ENCODE peak calls at places on chromosomes 13 and 19, in eight cellular contexts. A is A673; H is thoracic aorta; Z is CD4-positive, alpha-beta T cell; T is tibial nerve; M is dorsolateral prefrontal cortex; R is cardiac muscle cell; B is left ventricle myocardium inferior. O is an unnamed sample.

GRCh38 chr13:35964764-35965163 is 166.4 kb downstream of the DCLK1 start:
- DNase-seq in Z (no peak), A (peak; percentile 22), B (no peak), M (no peak), H (no peak), T (no peak), R (peak; percentile 76), O (no peak)

GRCh38 chr19:50551713-50552187 is 16.5 kb downstream of the LRRC4B start:
- DNase-seq in H (no peak), T (no peak), B (no peak), Z (no peak), M (peak; percentile 75), R (peak; percentile 27), A (peak; percentile 37), O (no peak)

GRCh38 chr19:2790557-2791271 is 5.4 kb downstream of the THOP1 start:
- DNase-seq in R (no peak), B (no peak), T (no peak), H (no peak), M (no peak), A (no peak), Z (no peak), O (no peak)

GRCh38 chr13:61916483-61916882 is 500.8 kb upstream of the PCDH20 start:
- DNase-seq in Z (no peak), R (no peak), A (no peak), T (no peak), H (no peak), B (no peak), M (no peak), O (no peak)

GRCh38 chr19:40411958-40412499 is 1.1 kb downstream of the PRX start:
- DNase-seq in T (no peak), H (no peak), R (no peak), A (no peak), M (no peak), Z (no peak), B (no peak), O (no peak)

GRCh38 chr19:495440-496332 is 600 bp upstream of the MADCAM1 start:
- DNase-seq in M (peak; percentile 82), Z (peak; percentile 52), B (no peak), R (peak; percentile 49), A (peak; percentile 77), H (no peak), T (no peak), O (no peak)

GRCh38 chr19:50482271-50482855 is 5.7 kb upstream of the GARIN5A start:
- DNase-seq in R (no peak), A (no peak), B (no peak), H (no peak), Z (no peak), M (peak; percentile 23), T (no peak), O (no peak)

GRCh38 chr19:4423727-4424126 is 21.3 kb downstream of the CHAF1A start:
- DNase-seq in M (no peak), T (no peak), A (no peak), Z (no peak), B (no peak), H (no peak), R (no peak), O (no peak)

GRCh38 chr13:29740961-29741360 is 109.5 kb downstream of the UBL3 start:
- DNase-seq in R (no peak), A (no peak), T (no peak), M (no peak), B (no peak), Z (no peak), H (no peak), O (no peak)

GRCh38 chr13:111409413-111409812 is 89.0 kb downstream of the TEX29 start:
- DNase-seq in R (no peak), T (no peak), Z (no peak), A (no peak), H (no peak), B (no peak), M (no peak), O (no peak)

GRCh38 chr19:5150902-5151741 is 182.2 kb downstream of the KDM4B start:
- DNase-seq in R (no peak), B (peak; percentile 13), H (peak; percentile 0), T (no peak), A (no peak), M (peak; percentile 14), Z (no peak), O (no peak)

GRCh38 chr13:19362946-19363510 is 181.4 kb upstream of the TUBA3C start:
- DNase-seq in M (no peak), A (no peak), Z (no peak), H (no peak), R (no peak), B (no peak), T (no peak), O (no peak)

GRCh38 chr19:31154021-31154420 is 195.2 kb downstream of the TSHZ3 start:
- DNase-seq in T (no peak), Z (no peak), A (no peak), R (peak; percentile 10), B (no peak), M (no peak), H (no peak), O (no peak)

GRCh38 chr19:55546822-55547614 is 1.7 kb upstream of the SBK3 start:
- DNase-seq in M (peak; percentile 49), T (peak; percentile 48), R (peak; percentile 92), B (peak; percentile 85), Z (no peak), H (peak; percentile 68), A (peak; percentile 28), O (peak; percentile 43)

GRCh38 chr13:59012731-59013130 is 1151.0 kb downstream of the DIAPH3 start:
- DNase-seq in M (no peak), H (no peak), Z (no peak), B (no peak), A (no peak), T (no peak), R (no peak), O (no peak)

GRCh38 chr13:37869756-37870488 is at the start of gene TRPC4:
- DNase-seq in Z (no peak), B (peak; percentile 40), M (peak; percentile 70), A (peak; percentile 96), H (no peak), T (no peak), R (peak; percentile 83), O (no peak)
- TF ChIP-seq CTCF in Z (no peak), B (peak; percentile 62), M (peak; percentile 25), A (peak; percentile 92), H (no peak), T (no peak), R (peak; percentile 63), O (peak; percentile 51)

GRCh38 chr13:99033814-99034213 is 56.0 kb upstream of the DOCK9 start:
- DNase-seq in M (no peak), A (peak; percentile 61), T (no peak), R (peak; percentile 52), H (no peak), B (no peak), Z (no peak), O (no peak)

GRCh38 chr13:99037756-99038155 is 59.9 kb upstream of the DOCK9 start:
- DNase-seq in A (no peak), T (no peak), H (no peak), Z (no peak), M (no peak), B (no peak), R (no peak), O (no peak)

GRCh38 chr13:99034333-99035085 is 56.6 kb upstream of the DOCK9 start:
- DNase-seq in R (no peak), H (no peak), M (no peak), Z (no peak), B (no peak), T (no peak), A (no peak), O (no peak)

GRCh38 chr13:99031725-99032298 is 53.9 kb upstream of the DOCK9 start:
- DNase-seq in Z (no peak), T (no peak), H (no peak), R (no peak), A (no peak), M (no peak), B (no peak), O (no peak)

GRCh38 chr13:99035715-99036114 is 57.9 kb upstream of the DOCK9 start:
- DNase-seq in R (no peak), M (no peak), A (no peak), T (no peak), B (no peak), H (no peak), Z (no peak), O (no peak)
- H3K27me3 ChIP-seq in R (no peaks in the 10 kb centered on the region), M (no peaks in the 10 kb centered on the region), A (no peaks in the 10 kb centered on the region), T (no peaks in the 10 kb centered on the region), B (no peaks in the 10 kb centered on the region), H (no peaks in the 10 kb centered on the region), Z (no peaks in the 10 kb centered on the region), O (no peaks in the 10 kb centered on the region)

DNA sequence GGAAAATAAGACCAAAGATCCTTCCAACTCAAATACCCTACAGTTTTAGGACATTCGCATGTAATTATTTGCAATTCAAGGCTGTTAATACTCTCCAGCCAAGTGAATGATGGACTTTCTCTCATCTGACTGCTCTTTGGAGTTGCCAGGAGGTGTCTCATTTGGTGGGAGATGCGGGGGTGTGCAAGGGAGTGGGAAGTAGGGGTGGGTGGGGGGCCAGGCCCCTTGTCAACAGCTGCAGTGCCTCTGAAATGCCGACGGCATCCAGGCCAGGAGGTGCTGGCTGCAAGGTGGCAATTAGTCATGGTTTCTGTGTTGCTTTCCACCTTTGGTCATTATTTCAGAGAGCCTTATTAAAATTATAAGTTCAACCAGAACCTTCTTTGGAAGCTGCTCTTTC is 121.5 kb downstream of the KL start:
- DNase-seq in A (no peak), T (no peak), Z (no peak), B (no peak), R (no peak), H (no peak), M (no peak), O (no peak)
- H3K27ac ChIP-seq in A (no peak overlapping the region), T (peak overlapping the region; percentile 79), Z (no peak overlapping the region), B (no peak overlapping the region), R (no peak overlapping the region), H (peak overlapping the region; percentile 42), M (peak overlapping the region; percentile 50), O (no peak overlapping the region)

DNA sequence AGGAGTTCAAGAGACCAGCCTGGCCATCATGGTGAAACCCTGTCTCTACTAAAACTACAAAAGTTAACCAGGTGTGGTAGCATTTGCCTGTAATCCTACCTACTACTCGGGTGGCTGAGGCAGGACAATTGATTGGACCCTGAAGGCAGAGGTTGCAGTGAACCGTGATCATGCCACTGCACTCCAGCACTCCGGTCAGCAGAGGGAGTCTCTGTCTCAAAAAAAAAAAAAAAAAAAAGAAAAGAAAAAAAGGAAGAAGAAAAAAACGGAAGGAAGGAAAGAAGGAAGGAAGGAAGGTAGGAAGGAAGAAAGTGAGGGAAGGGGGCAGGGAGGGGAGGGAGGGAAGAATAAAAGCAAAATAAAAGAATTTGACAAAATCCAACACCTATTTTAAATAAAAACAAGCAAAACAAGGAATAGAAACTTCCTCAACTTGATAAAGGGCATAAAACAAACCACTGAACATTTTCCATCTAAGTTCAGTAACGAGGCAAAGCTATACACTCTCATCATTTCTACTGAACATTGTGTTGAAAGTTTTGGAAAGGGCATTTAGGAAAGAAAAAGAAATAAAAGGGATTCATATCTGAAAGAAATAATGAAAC is 411.6 kb upstream of the SLITRK5 start:
- DNase-seq in H (no peak), M (no peak), A (peak; percentile 6), R (peak; percentile 2), B (no peak), T (no peak), Z (no peak), O (no peak)
- TF ChIP-seq CTCF in H (no peak), M (no peak), A (peak; percentile 51), R (no peak), B (peak; percentile 24), T (no peak), Z (no peak), O (peak; percentile 36)

O was measured in AG04450.